ENCODE peak calls at places on chromosome 2, in four cellular contexts. One of them, this sample, is unnamed.

GRCh38 chr2:156435392-156435724 is 821 bp upstream of the GPD2 start:
- DNase-seq in fibroblast of pulmonary artery: no peak
- DNase-seq in AG10803: no peak
- DNase-seq in uterus: no peak
- DNase-seq in this sample: no peak

GRCh38 chr2:179129574-179130238 is 79.8 kb upstream of the CCDC141 start:
- DNase-seq in uterus: no peak
- DNase-seq in AG10803: no peak
- DNase-seq in fibroblast of pulmonary artery: peak
- DNase-seq in this sample: peak

GRCh38 chr2:29480423-29480822 is 365.2 kb downstream of the CLIP4 start:
- DNase-seq in uterus: no peak
- DNase-seq in fibroblast of pulmonary artery: no peak
- DNase-seq in AG10803: no peak
- DNase-seq in this sample: no peak

GRCh38 chr2:214325404-214325803 is 85.5 kb upstream of the VWC2L start:
- DNase-seq in fibroblast of pulmonary artery: no peak
- DNase-seq in uterus: no peak
- DNase-seq in AG10803: no peak
- DNase-seq in this sample: no peak

GRCh38 chr2:36635194-36635593 is 37.2 kb upstream of the FEZ2 start:
- DNase-seq in fibroblast of pulmonary artery: no peak
- DNase-seq in uterus: no peak
- DNase-seq in AG10803: peak
- DNase-seq in this sample: peak

GRCh38 chr2:13676269-13676668 is 956.2 kb upstream of the LRATD1 start:
- DNase-seq in uterus: no peak
- DNase-seq in fibroblast of pulmonary artery: peak
- DNase-seq in AG10803: peak
- DNase-seq in this sample: no peak

GRCh38 chr2:147076634-147077033 is 768.2 kb upstream of the ACVR2A start:
- DNase-seq in fibroblast of pulmonary artery: peak
- DNase-seq in uterus: no peak
- DNase-seq in AG10803: peak
- DNase-seq in this sample: peak

GRCh38 chr2:68089961-68090360 is 27.2 kb upstream of the C1D start:
- DNase-seq in AG10803: no peak
- DNase-seq in uterus: no peak
- DNase-seq in fibroblast of pulmonary artery: no peak
- DNase-seq in this sample: no peak

GRCh38 chr2:134385195-134385594 is 131.3 kb downstream of the MGAT5 start:
- DNase-seq in fibroblast of pulmonary artery: no peak
- DNase-seq in uterus: no peak
- DNase-seq in AG10803: no peak
- DNase-seq in this sample: no peak

GRCh38 chr2:11715987-11716652 is 30.3 kb upstream of the LPIN1 start:
- DNase-seq in AG10803: no peak
- DNase-seq in uterus: no peak
- DNase-seq in fibroblast of pulmonary artery: no peak
- DNase-seq in this sample: no peak

GRCh38 chr2:175930504-175930903 is 71.6 kb downstream of the LNPK start:
- DNase-seq in uterus: no peak
- DNase-seq in AG10803: no peak
- DNase-seq in fibroblast of pulmonary artery: peak
- DNase-seq in this sample: no peak

GRCh38 chr2:10303174-10303633 is 500 bp downstream of the HPCAL1 start:
- DNase-seq in uterus: peak
- DNase-seq in AG10803: no peak
- DNase-seq in fibroblast of pulmonary artery: no peak
- DNase-seq in this sample: peak

GRCh38 chr2:121902616-121903015 is 147.2 kb downstream of the TSN start:
- DNase-seq in fibroblast of pulmonary artery: no peak
- DNase-seq in AG10803: no peak
- DNase-seq in uterus: no peak
- DNase-seq in this sample: no peak

GRCh38 chr2:222572264-222572721 is 83.6 kb downstream of the FARSB start:
- DNase-seq in fibroblast of pulmonary artery: no peak
- DNase-seq in AG10803: no peak
- DNase-seq in uterus: no peak
- DNase-seq in this sample: no peak

GRCh38 chr2:54520687-54521086 is 64.6 kb downstream of the SPTBN1 start:
- DNase-seq in uterus: no peak
- DNase-seq in fibroblast of pulmonary artery: peak
- DNase-seq in AG10803: peak
- DNase-seq in this sample: peak

GRCh38 chr2:239777219-239777618 is 247.9 kb downstream of the NDUFA10 start:
- DNase-seq in uterus: no peak
- DNase-seq in fibroblast of pulmonary artery: no peak
- DNase-seq in AG10803: no peak
- DNase-seq in this sample: no peak

GRCh38 chr2:49044265-49044664 is 110.0 kb downstream of the FSHR start:
- DNase-seq in uterus: no peak
- DNase-seq in fibroblast of pulmonary artery: no peak
- DNase-seq in AG10803: no peak
- DNase-seq in this sample: no peak

GRCh38 chr2:191087311-191087710 is 63.5 kb downstream of the STAT4 start:
- DNase-seq in uterus: no peak
- DNase-seq in fibroblast of pulmonary artery: no peak
- DNase-seq in AG10803: no peak
- DNase-seq in this sample: no peak

GRCh38 chr2:37377187-37377532 is 32.7 kb downstream of the QPCT start:
- DNase-seq in fibroblast of pulmonary artery: peak
- DNase-seq in AG10803: peak
- DNase-seq in uterus: no peak
- DNase-seq in this sample: peak

GRCh38 chr2:38274286-38275276 is 102.5 kb downstream of the ATL2 start:
- DNase-seq in uterus: no peak
- DNase-seq in fibroblast of pulmonary artery: peak
- DNase-seq in AG10803: peak
- DNase-seq in this sample: peak

GRCh38 chr2:131584380-131584779 is 56.7 kb downstream of the CCDC74A start:
- DNase-seq in fibroblast of pulmonary artery: no peak
- DNase-seq in uterus: no peak
- DNase-seq in AG10803: no peak
- DNase-seq in this sample: no peak

GRCh38 chr2:38835015-38835601 is 40.6 kb downstream of the DHX57 start:
- DNase-seq in fibroblast of pulmonary artery: peak
- DNase-seq in AG10803: peak
- DNase-seq in uterus: no peak
- DNase-seq in this sample: peak

GRCh38 chr2:119853777-119854399 is 94.2 kb downstream of the PTPN4 start:
- DNase-seq in uterus: no peak
- DNase-seq in AG10803: no peak
- DNase-seq in fibroblast of pulmonary artery: no peak
- DNase-seq in this sample: no peak

GRCh38 chr2:170828533-170828916 is 11.8 kb downstream of the GAD1 start:
- DNase-seq in fibroblast of pulmonary artery: no peak
- DNase-seq in AG10803: no peak
- DNase-seq in uterus: no peak
- DNase-seq in this sample: no peak

GRCh38 chr2:184783576-184783975 is 185.2 kb downstream of the ZNF804A start:
- DNase-seq in fibroblast of pulmonary artery: no peak
- DNase-seq in AG10803: no peak
- DNase-seq in uterus: no peak
- DNase-seq in this sample: no peak

GRCh38 chr2:65116645-65117044 is 13.3 kb downstream of the RAB1A start:
- DNase-seq in uterus: no peak
- DNase-seq in AG10803: no peak
- DNase-seq in fibroblast of pulmonary artery: no peak
- DNase-seq in this sample: no peak

GRCh38 chr2:26335231-26335630 is 10.7 kb upstream of the SELENOI start:
- DNase-seq in AG10803: no peak
- DNase-seq in fibroblast of pulmonary artery: no peak
- DNase-seq in uterus: no peak
- DNase-seq in this sample: peak

GRCh38 chr2:176246324-176246723 is 22.9 kb upstream of the MTX2 start:
- DNase-seq in uterus: no peak
- DNase-seq in fibroblast of pulmonary artery: no peak
- DNase-seq in AG10803: no peak
- DNase-seq in this sample: no peak

GRCh38 chr2:75994759-75995158 is 284.0 kb upstream of the GCFC2 start:
- DNase-seq in uterus: no peak
- DNase-seq in fibroblast of pulmonary artery: no peak
- DNase-seq in AG10803: no peak
- DNase-seq in this sample: no peak

GRCh38 chr2:214477305-214477704 is 66.5 kb downstream of the VWC2L start:
- DNase-seq in fibroblast of pulmonary artery: no peak
- DNase-seq in AG10803: no peak
- DNase-seq in uterus: no peak
- DNase-seq in this sample: no peak

GRCh38 chr2:241036397-241036963 is 38.1 kb downstream of the SNED1 start:
- DNase-seq in AG10803: no peak
- DNase-seq in uterus: no peak
- DNase-seq in fibroblast of pulmonary artery: no peak
- DNase-seq in this sample: peak

GRCh38 chr2:6648656-6649247 is 217.0 kb downstream of the CMPK2 start:
- DNase-seq in AG10803: no peak
- DNase-seq in fibroblast of pulmonary artery: no peak
- DNase-seq in uterus: no peak
- DNase-seq in this sample: no peak

GRCh38 chr2:222289280-222290250 is 9.2 kb downstream of the PAX3 start:
- DNase-seq in fibroblast of pulmonary artery: no peak
- DNase-seq in uterus: no peak
- DNase-seq in AG10803: no peak
- DNase-seq in this sample: no peak

GRCh38 chr2:101775636-101776035 is 78.1 kb downstream of the MAP4K4 start:
- DNase-seq in uterus: no peak
- DNase-seq in AG10803: no peak
- DNase-seq in fibroblast of pulmonary artery: no peak
- DNase-seq in this sample: no peak

GRCh38 chr2:101773137-101773536 is 75.6 kb downstream of the MAP4K4 start:
- DNase-seq in uterus: no peak
- DNase-seq in fibroblast of pulmonary artery: no peak
- DNase-seq in AG10803: no peak
- DNase-seq in this sample: no peak

GRCh38 chr2:101777337-101777736 is 79.8 kb downstream of the MAP4K4 start:
- DNase-seq in fibroblast of pulmonary artery: no peak
- DNase-seq in AG10803: no peak
- DNase-seq in uterus: no peak
- DNase-seq in this sample: no peak

GRCh38 chr2:101776172-101777043 is 78.9 kb downstream of the MAP4K4 start:
- DNase-seq in uterus: no peak
- DNase-seq in fibroblast of pulmonary artery: peak
- DNase-seq in AG10803: no peak
- DNase-seq in this sample: peak

GRCh38 chr2:101775092-101775491 is 77.6 kb downstream of the MAP4K4 start:
- DNase-seq in uterus: no peak
- DNase-seq in fibroblast of pulmonary artery: peak
- DNase-seq in AG10803: no peak
- DNase-seq in this sample: no peak
- H3K4me3 ChIP-seq in uterus: no peak
- H3K4me3 ChIP-seq in fibroblast of pulmonary artery: no peak
- H3K4me3 ChIP-seq in AG10803: no peak
- H3K4me3 ChIP-seq in this sample: no peak

DNA sequence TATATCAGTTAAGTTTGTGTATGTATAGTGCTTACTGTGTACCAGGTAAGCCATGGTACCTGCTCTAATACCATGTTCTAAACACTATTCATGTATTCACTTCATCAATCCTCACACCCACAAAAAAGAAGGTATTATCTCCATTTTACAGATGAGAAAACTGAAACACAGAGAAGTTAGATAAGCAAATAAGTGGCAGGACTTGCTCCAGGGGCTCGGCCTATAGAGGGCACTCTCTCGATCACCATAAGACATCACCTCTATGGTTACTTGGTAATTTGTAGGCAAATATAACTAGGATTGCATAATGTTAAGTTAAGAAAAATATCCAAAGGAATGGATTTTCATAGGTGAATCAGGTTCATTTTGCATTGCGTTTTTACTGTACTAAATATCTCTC is 118.1 kb upstream of the FN1 start:
- DNase-seq in AG10803: no peak
- DNase-seq in uterus: no peak
- DNase-seq in fibroblast of pulmonary artery: no peak
- DNase-seq in this sample: no peak
- TF ChIP-seq CTCF in AG10803: no peak
- TF ChIP-seq CTCF in uterus: no peak
- TF ChIP-seq CTCF in fibroblast of pulmonary artery: peak
- TF ChIP-seq CTCF in this sample: no peak

GRCh38 chr2:200338692-200339091 is 32.2 kb downstream of the SPATS2L start:
- DNase-seq in uterus: no peak
- DNase-seq in AG10803: no peak
- DNase-seq in fibroblast of pulmonary artery: no peak
- DNase-seq in this sample: no peak
- H3K4me3 ChIP-seq in uterus: no peak
- H3K4me3 ChIP-seq in AG10803: no peak
- H3K4me3 ChIP-seq in fibroblast of pulmonary artery: no peak
- H3K4me3 ChIP-seq in this sample: no peak

DNA sequence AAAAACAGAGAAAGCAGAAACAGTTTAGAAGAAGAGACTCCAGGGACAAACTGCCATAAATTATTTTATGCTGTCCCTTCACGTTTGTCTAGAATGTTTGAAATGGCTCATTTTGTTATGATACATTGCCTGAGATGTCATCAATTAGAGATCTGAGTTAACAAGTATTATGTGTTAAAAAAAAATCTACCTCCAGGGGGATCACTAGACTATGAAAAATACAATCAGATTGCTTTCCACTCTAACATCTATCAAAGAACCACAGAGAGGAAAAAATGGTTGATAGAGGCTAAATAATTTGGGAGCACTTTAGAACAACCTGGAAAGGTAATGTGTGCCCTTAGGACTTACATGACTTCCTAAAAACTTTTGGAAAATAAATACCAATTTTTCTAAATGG is 103.8 kb upstream of the CCDC150 start:
- DNase-seq in uterus: no peak
- DNase-seq in fibroblast of pulmonary artery: no peak
- DNase-seq in AG10803: no peak
- DNase-seq in this sample: no peak
- TF ChIP-seq CTCF in uterus: no peak
- TF ChIP-seq CTCF in fibroblast of pulmonary artery: no peak
- TF ChIP-seq CTCF in AG10803: peak
- TF ChIP-seq CTCF in this sample: no peak

DNA sequence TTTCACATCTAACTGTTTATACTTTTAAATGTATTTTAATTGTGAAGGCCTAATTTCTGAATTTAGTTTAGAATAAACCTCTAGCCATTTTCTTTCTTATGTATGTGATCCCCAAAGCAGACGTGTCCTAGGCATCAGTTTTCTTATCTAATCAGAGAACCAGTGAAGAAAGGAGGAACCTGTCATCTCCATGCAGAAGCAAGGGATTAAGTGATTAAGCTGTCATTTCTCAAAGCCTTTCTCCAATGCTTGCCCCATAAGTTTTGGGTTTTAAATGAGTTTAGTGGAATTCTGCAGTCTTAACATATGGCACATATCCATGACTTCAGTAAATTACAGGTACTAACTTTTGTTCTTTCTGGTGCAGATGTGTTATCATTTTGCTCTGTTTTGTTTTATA is 190.4 kb downstream of the PLCL1 start:
- DNase-seq in fibroblast of pulmonary artery: no peak
- DNase-seq in uterus: no peak
- DNase-seq in AG10803: no peak
- DNase-seq in this sample: no peak
- H3K4me3 ChIP-seq in fibroblast of pulmonary artery: no peak
- H3K4me3 ChIP-seq in uterus: no peak
- H3K4me3 ChIP-seq in AG10803: no peak
- H3K4me3 ChIP-seq in this sample: no peak